ENCODE peak calls at places on chromosome 10, in six cellular contexts. F, S, D, T, J and B are unnamed samples.

GRCh38 chr10:93039721-93040120 is 20.9 kb upstream of the CYP26C1 start:
- DNase-seq in F (no peak), S (peak; percentile 17), D (no peak), T (peak; percentile 53), J (no peak), B (no peak)

GRCh38 chr10:23064288-23065114 is 30.9 kb upstream of the MSRB2 start:
- DNase-seq in F (no peak), S (no peak), D (no peak), T (no peak), J (no peak), B (no peak)

GRCh38 chr10:84375011-84375410 is 46.6 kb downstream of the CCSER2 start:
- DNase-seq in F (no peak), S (peak; percentile 73), D (peak; percentile 57), T (peak; percentile 68), J (peak; percentile 43), B (no peak)

GRCh38 chr10:127973810-127974311 is 67.0 kb downstream of the PTPRE start:
- DNase-seq in F (no peak), S (no peak), D (no peak), T (peak; percentile 52), J (peak; percentile 38), B (no peak)

GRCh38 chr10:29099001-29099400 is 189.9 kb upstream of the LYZL1 start:
- DNase-seq in F (no peak), S (no peak), D (no peak), T (no peak), J (no peak), B (no peak)

GRCh38 chr10:86203162-86203905 is 163.3 kb downstream of the GRID1 start:
- DNase-seq in F (peak; percentile 43), S (peak; percentile 80), D (no peak), T (peak; percentile 77), J (peak; percentile 21), B (peak; percentile 15)

GRCh38 chr10:125030567-125031197 is 88.8 kb downstream of the ZRANB1 start:
- DNase-seq in F (no peak), S (no peak), D (no peak), T (no peak), J (no peak), B (no peak)

GRCh38 chr10:119498889-119499864 is 43.3 kb downstream of the RGS10 start:
- DNase-seq in F (no peak), S (no peak), D (no peak), T (no peak), J (no peak), B (no peak)

GRCh38 chr10:17669185-17669872 is 25.4 kb downstream of the STAM start:
- DNase-seq in F (no peak), S (no peak), D (no peak), T (no peak), J (no peak), B (no peak)

GRCh38 chr10:124677291-124677690 is 66.9 kb downstream of the FAM53B start:
- DNase-seq in F (no peak), S (no peak), D (no peak), T (no peak), J (peak; percentile 54), B (no peak)

GRCh38 chr10:28810062-28810870 is 132.9 kb downstream of the BAMBI start:
- DNase-seq in F (no peak), S (no peak), D (peak; percentile 16), T (peak; percentile 13), J (no peak), B (no peak)

GRCh38 chr10:51915031-51915542 is 215.7 kb upstream of the CSTF2T start:
- DNase-seq in F (no peak), S (no peak), D (no peak), T (no peak), J (no peak), B (no peak)

GRCh38 chr10:90222939-90223338 is 521.5 kb downstream of the KIF20B start:
- DNase-seq in F (no peak), S (no peak), D (no peak), T (no peak), J (no peak), B (no peak)

GRCh38 chr10:121216721-121217181 is 365.6 kb downstream of the WDR11 start:
- DNase-seq in F (peak; percentile 86), S (no peak), D (no peak), T (no peak), J (no peak), B (peak; percentile 50)

GRCh38 chr10:6578221-6579192 is 1.6 kb downstream of the PRKCQ start:
- DNase-seq in F (no peak), S (no peak), D (no peak), T (peak; percentile 25), J (no peak), B (no peak)

GRCh38 chr10:124728071-124728829 is 15.9 kb downstream of the FAM53B start:
- DNase-seq in F (peak; percentile 67), S (no peak), D (no peak), T (no peak), J (peak; percentile 22), B (no peak)

GRCh38 chr10:99698504-99699080 is 33.3 kb downstream of the COX15 start:
- DNase-seq in F (no peak), S (no peak), D (no peak), T (no peak), J (no peak), B (no peak)
- H3K36me3 ChIP-seq in F (peaks cover 91% of the 10 kb centered on the region), S (no peaks in the 10 kb centered on the region), D (peaks cover 6% of the 10 kb centered on the region), T (no peaks in the 10 kb centered on the region), J (no peaks in the 10 kb centered on the region), B (peaks cover 73% of the 10 kb centered on the region)

DNA sequence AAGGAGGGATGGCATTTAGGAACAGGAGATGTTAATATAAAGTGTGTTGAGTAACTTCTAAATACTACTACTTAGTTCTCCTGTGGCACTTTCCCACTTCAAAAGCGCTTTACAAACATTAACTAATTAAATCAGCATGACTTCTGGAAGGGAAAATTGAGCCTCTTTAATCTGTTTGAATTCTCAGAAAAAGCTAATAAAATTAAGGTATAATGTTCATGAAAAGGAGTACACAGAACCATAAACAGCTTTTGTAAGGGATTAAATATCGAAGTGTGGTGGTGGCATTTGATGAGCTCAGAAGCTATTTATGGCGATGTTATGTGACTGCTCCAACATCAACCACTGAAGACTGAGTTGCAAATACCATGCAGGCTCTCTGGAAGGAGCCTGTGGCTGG is 10.2 kb upstream of the VAX1 start:
- DNase-seq in F (no peak), S (no peak), D (no peak), T (no peak), J (no peak), B (no peak)
- H3K27me3 ChIP-seq in F (peaks cover 88% of the 10 kb centered on the region), S (peaks cover 80% of the 10 kb centered on the region), D (peaks cover 6% of the 10 kb centered on the region), T (peaks cover 100% of the 10 kb centered on the region), J (no peaks in the 10 kb centered on the region), B (peaks cover 16% of the 10 kb centered on the region)

DNA sequence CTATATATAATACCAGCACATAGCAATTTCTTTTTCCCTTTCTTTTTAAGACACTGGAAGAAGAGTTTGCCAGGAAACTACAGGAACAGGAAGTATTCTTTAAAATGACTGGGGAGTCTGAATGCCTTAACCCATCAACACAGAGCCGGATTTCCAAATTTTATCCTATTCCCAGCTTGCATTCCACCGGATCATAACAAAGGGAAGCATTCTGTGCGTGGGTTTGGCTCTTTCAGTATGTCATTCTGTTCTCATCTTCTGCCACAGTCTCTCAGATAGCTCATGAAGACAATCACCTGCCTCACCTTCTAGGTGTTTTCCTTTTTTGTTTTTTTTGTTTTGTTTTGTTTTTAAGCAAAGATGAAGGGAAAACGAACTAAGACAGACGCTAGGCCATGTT is 58.6 kb downstream of the SLK start:
- DNase-seq in F (no peak), S (no peak), D (no peak), T (no peak), J (no peak), B (no peak)
- H3K36me3 ChIP-seq in F (peaks cover 66% of the 10 kb centered on the region), S (no peaks in the 10 kb centered on the region), D (peaks cover 10% of the 10 kb centered on the region), T (no peaks in the 10 kb centered on the region), J (no peaks in the 10 kb centered on the region), B (peaks cover 50% of the 10 kb centered on the region)

DNA sequence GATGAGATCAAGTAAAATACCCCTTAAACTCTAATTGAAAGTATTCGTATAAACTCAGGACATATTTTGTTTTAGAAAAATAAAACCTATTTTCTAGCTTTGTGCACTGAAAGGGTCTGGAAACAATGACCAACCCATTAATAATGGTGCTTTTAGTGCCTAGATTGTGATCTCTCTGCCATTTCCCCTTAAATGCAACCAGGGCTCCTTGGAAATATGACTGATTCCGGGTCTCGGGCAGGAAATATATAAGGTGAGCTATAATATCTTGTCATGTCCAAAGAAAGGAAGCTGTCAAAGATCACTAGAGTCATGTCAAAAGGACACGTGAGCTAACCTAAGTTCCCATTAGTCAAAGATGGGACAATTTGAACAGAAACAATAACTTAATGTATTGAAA is 12.4 kb upstream of the ADAM12 start:
- DNase-seq in F (no peak), S (no peak), D (no peak), T (no peak), J (no peak), B (no peak)
- H3K27me3 ChIP-seq in F (no peaks in the 10 kb centered on the region), S (peaks cover 9% of the 10 kb centered on the region), D (no peaks in the 10 kb centered on the region), T (no peaks in the 10 kb centered on the region), J (no peaks in the 10 kb centered on the region), B (no peaks in the 10 kb centered on the region)

GRCh38 chr10:38032881-38033280 is 22.4 kb downstream of the ZNF33A start:
- DNase-seq in F (no peak), S (no peak), D (no peak), T (no peak), J (no peak), B (no peak)
- H3K36me3 ChIP-seq in F (peaks cover 90% of the 10 kb centered on the region), S (peaks cover 3% of the 10 kb centered on the region), D (peaks cover 4% of the 10 kb centered on the region), T (peaks cover 29% of the 10 kb centered on the region), J (no peaks in the 10 kb centered on the region), B (peaks cover 10% of the 10 kb centered on the region)

GRCh38 chr10:116271593-116272496 is 1.2 kb downstream of the GFRA1 start:
- DNase-seq in F (peak; percentile 72), S (peak; percentile 39), D (no peak), T (peak; percentile 57), J (peak; percentile 37), B (peak; percentile 52)

GRCh38 chr10:116269612-116270011 is 3.4 kb downstream of the GFRA1 start:
- DNase-seq in F (no peak), S (no peak), D (no peak), T (no peak), J (no peak), B (no peak)

GRCh38 chr10:116268976-116269375 is 4.0 kb downstream of the GFRA1 start:
- DNase-seq in F (no peak), S (no peak), D (no peak), T (no peak), J (no peak), B (no peak)

GRCh38 chr10:116272497-116273221 is at the start of gene GFRA1:
- DNase-seq in F (peak; percentile 75), S (peak; percentile 26), D (no peak), T (peak; percentile 69), J (no peak), B (peak; percentile 42)

DNA sequence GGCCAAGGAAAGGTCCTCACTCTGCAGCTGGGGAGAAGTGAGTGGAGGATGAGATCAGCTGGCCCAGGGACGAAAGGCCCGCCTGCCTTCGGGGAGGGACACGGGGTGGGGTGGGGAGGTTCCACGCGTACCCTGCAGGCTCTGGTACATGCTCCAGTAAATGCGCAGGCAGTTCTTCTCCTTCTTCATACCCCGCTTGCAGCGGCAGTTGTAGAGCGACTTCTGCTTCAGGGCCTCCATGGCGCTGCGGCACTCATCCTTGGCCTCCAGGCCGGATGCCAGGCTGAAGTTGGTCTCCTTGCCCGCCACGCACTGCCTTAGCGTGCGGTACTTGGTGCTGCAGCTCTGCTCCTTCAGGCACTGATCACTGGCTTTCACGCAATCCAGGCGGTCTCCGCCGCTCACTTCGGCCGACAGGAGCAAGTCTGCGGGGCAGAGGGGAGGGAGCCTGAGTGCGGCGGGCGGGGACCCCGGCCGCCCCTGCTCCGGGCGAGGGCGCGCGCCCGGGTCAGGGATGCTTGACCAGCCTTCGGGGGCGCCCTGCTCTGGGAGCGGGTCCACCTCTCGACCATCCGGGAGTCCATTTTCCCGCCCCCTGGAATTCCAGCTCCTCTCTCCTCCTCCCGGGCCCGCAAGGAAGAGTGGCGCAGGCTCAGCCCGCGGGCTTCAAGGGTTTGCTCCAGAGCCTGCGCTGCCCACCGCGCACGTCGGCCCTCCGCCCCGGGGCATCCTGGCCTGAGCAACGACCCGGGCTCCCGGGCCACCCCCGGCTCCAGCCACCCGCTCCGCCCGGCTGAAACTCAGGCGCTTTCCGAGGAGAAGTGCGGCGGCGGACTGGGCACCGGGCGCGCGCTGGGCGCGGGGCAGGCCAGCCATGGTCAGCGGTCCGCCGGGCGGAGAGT is 2.1 kb downstream of the GFRA1 start:
- DNase-seq in F (no peak), S (peak; percentile 19), D (peak; percentile 28), T (peak; percentile 69), J (no peak), B (peak; percentile 5)
- H3K27me3 ChIP-seq in F (peaks cover 61% of the 10 kb centered on the region), S (peaks cover 88% of the 10 kb centered on the region), D (peaks cover 59% of the 10 kb centered on the region), T (peaks cover 86% of the 10 kb centered on the region), J (no peaks in the 10 kb centered on the region), B (peaks cover 2% of the 10 kb centered on the region)